ENCODE peak calls at places on chromosomes 6 and 20, in six cellular contexts. R, U, Q, L, A and B are unnamed samples.

GRCh38 chr6:138307816-138308727 is 69.6 kb upstream of the SMIM28 start:
- DNase-seq in L (no peak), U (peak), R (peak), Q (no peak), A (no peak), B (no peak)

GRCh38 chr6:89494131-89494793 is 61.3 kb downstream of the ANKRD6 start:
- DNase-seq in L (no peak), Q (no peak), U (no peak), A (no peak), R (no peak), B (no peak)

GRCh38 chr20:22495789-22496188 is 88.6 kb downstream of the FOXA2 start:
- DNase-seq in R (no peak), U (no peak), A (no peak), L (no peak), Q (no peak), B (no peak)

GRCh38 chr6:161238076-161238869 is 35.6 kb downstream of the AGPAT4 start:
- DNase-seq in A (no peak), Q (peak), U (no peak), L (no peak), R (no peak), B (no peak)

GRCh38 chr20:5039255-5039657 is 37.9 kb upstream of the SLC23A2 start:
- DNase-seq in A (no peak), Q (no peak), R (no peak), U (no peak), L (no peak), B (no peak)

GRCh38 chr6:30818426-30818841 is 65.9 kb upstream of the DDR1 start:
- DNase-seq in Q (no peak), U (no peak), L (no peak), R (peak), A (no peak), B (peak)

GRCh38 chr6:72622094-72622540 is 253 bp downstream of the KCNQ5 start:
- DNase-seq in A (no peak), L (no peak), R (no peak), Q (peak), U (peak), B (no peak)

GRCh38 chr6:45609141-45609638 is 231.5 kb upstream of the SUPT3H start:
- DNase-seq in Q (no peak), R (peak), U (no peak), L (peak), A (no peak), B (no peak)

GRCh38 chr6:71404145-71404966 is 115.7 kb downstream of the OGFRL1 start:
- DNase-seq in L (no peak), A (no peak), Q (no peak), U (no peak), R (peak), B (peak)

GRCh38 chr6:104771258-104771832 is 88.4 kb downstream of the HACE1 start:
- DNase-seq in Q (no peak), R (no peak), A (no peak), L (no peak), U (no peak), B (no peak)

GRCh38 chr6:35181313-35181932 is 32.3 kb upstream of the SCUBE3 start:
- DNase-seq in Q (no peak), L (peak), R (no peak), A (no peak), U (no peak), B (no peak)

GRCh38 chr6:13539572-13539971 is 34.8 kb upstream of the SIRT5 start:
- DNase-seq in U (no peak), R (no peak), A (no peak), Q (no peak), L (no peak), B (no peak)

GRCh38 chr6:98116513-98116912 is 717.9 kb upstream of the POU3F2 start:
- DNase-seq in R (no peak), A (no peak), U (no peak), L (no peak), Q (no peak), B (no peak)

GRCh38 chr20:31617432-31618104 is 12.5 kb downstream of the ID1 start:
- DNase-seq in L (no peak), Q (no peak), U (no peak), R (no peak), A (no peak), B (no peak)

GRCh38 chr20:59525500-59526241 is 78.7 kb upstream of the PHACTR3 start:
- DNase-seq in Q (peak), A (no peak), U (peak), R (peak), L (peak), B (no peak)

DNA sequence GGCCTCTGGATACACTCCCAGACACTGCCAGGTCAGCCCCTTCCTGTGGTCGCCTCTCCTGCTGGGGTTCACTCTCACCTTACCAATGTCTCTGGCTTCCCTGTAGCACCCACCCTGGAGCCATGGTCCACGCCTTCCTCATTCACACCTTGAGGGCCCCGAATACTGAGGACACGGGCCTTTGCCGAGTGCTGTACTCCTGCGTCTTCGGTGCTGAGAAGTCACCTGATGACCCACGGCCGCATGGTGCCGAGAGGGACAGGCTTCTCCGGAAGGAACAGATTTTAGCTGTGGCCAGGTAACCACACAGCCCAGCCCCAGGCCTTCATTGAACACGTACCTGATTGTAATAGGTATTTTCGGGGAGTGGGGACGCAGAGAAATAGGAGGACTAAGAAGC is 1.6 kb downstream of the AP5S1 start:
- DNase-seq in L (no peak), Q (no peak), U (no peak), A (no peak), R (no peak), B (no peak)
- H3K27ac ChIP-seq in L (no peak), Q (no peak), U (no peak), A (no peak), R (no peak), B (no peak)

DNA sequence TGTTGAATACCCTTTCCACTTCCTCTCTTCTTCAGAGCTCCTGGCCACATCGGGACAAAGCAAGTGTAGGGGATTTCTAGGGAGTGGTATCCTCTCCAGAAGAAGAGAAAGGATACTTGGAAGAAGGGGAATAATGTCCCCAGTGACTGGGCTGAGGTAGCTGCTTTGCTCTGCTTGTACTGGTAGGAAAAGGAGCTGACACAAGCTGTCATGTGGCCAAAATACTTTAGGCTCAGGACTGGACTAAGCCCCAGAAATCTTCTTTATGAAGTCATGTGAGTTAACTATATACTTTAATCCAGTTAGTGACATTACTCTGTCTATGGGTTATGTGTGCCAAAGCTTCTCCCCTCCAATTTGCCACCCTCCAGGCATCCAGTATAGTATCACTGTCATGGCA is 40.5 kb downstream of the AKIRIN2 start:
- DNase-seq in A (no peak), U (no peak), R (no peak), Q (no peak), L (no peak), B (no peak)
- H3K27ac ChIP-seq in A (no peak), U (no peak), R (no peak), Q (no peak), L (no peak), B (no peak)

GRCh38 chr20:60993647-60994046 is 258.4 kb upstream of the CDH4 start:
- DNase-seq in Q (no peak), A (no peak), R (no peak), L (no peak), U (no peak), B (no peak)

GRCh38 chr20:61002090-61002489 is 250.0 kb upstream of the CDH4 start:
- DNase-seq in Q (no peak), L (no peak), R (no peak), U (no peak), A (no peak), B (no peak)

GRCh38 chr20:60999256-60999655 is 252.8 kb upstream of the CDH4 start:
- DNase-seq in L (no peak), U (no peak), R (no peak), Q (no peak), A (no peak), B (no peak)
- H3K27ac ChIP-seq in L (no peak), U (no peak), R (no peak), Q (no peak), A (no peak), B (no peak)

DNA sequence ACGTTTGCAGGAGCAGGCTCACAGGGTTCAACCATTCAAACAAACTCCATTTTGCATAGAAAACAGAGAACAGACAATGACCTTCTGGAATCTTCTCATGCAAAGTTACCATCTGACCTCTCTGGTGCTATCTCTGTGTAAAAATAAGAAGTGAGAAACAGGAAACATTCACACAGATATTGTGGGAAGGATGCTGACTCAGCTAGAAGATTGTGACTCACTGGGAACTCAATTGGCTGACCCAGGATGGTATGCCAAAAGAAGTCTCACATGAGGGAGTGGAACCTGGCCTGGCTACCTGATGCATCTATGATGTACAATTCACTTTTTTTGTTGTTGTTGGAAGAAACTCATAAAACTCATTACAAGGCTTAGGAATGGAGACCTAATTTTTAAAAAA is 61.1 kb upstream of the TBX18 start:
- DNase-seq in Q (no peak), A (no peak), R (peak), U (no peak), L (no peak), B (peak)
- H3K27ac ChIP-seq in Q (no peak), A (no peak), R (peak), U (no peak), L (no peak), B (no peak)

GRCh38 chr6:20211037-20211940 is 980 bp downstream of the MBOAT1 start:
- DNase-seq in R (no peak), U (peak), A (no peak), L (no peak), Q (no peak), B (peak)
- H3K27ac ChIP-seq in R (no peak), U (peak), A (peak), L (peak), Q (no peak), B (peak)

GRCh38 chr20:35791823-35792222 is 20.0 kb downstream of the PHF20 start:
- DNase-seq in A (no peak), Q (no peak), L (peak), U (no peak), R (no peak), B (no peak)
- H3K27ac ChIP-seq in A (peak), Q (no peak), L (peak), U (no peak), R (no peak), B (no peak)

DNA sequence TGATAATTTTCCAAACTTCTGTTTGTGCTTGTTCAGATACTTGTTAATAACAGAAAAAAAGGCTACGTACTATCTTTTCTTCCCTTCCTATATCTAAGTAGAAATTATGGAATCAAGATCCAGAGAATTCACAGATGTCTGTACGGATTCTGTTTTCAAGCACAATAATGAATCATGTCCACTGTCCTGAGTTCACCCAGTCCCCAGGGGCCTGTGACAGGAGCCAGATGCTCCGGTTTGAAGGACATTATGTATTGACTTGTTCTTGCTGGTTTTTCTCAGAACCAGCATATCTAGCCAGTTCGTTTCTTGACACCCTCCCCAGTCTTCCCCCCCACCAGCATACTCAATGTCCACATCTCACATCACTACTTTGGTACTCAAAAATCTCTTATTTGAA is 78.2 kb downstream of the NCOA7 start:
- DNase-seq in U (peak), Q (peak), R (no peak), A (no peak), L (no peak), B (no peak)
- H3K27ac ChIP-seq in U (peak), Q (peak), R (no peak), A (no peak), L (no peak), B (no peak)

GRCh38 chr6:37243816-37244370 is 13.7 kb upstream of the TBC1D22B start:
- DNase-seq in U (no peak), L (no peak), Q (no peak), R (no peak), A (no peak), B (no peak)

GRCh38 chr6:37243131-37243815 is 14.3 kb upstream of the TBC1D22B start:
- DNase-seq in U (no peak), L (no peak), R (no peak), Q (no peak), A (no peak), B (no peak)

GRCh38 chr6:37241131-37241530 is 16.4 kb upstream of the TBC1D22B start:
- DNase-seq in L (no peak), R (no peak), A (no peak), U (no peak), Q (no peak), B (no peak)

GRCh38 chr6:37242429-37243052 is 15.0 kb upstream of the TBC1D22B start:
- DNase-seq in L (peak), Q (no peak), R (peak), A (no peak), U (peak), B (peak)

DNA sequence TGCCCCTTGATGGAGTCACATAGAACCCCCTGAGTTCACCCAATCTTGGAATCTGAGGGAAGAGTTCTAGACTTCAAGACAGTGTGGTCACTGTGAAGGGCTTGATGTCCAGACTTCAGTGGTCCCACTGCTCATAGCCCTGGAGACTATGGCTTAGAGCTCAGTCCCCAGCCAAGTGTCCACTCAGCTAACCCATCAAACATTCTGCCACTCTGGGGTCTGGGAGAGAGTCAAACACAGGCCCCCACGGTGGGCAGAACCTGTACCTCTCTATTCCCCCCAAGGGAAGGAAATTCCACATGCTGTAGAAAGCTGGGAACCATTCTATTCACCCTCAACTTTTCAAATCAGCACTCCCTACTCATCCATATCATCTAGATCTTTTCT is 15.5 kb upstream of the TBC1D22B start:
- DNase-seq in L (no peak), Q (no peak), R (no peak), A (no peak), U (no peak), B (no peak)
- H3K27ac ChIP-seq in L (peak), Q (no peak), R (peak), A (peak), U (peak), B (peak)